ENCODE peak calls at places on chromosomes 13 and 19, in nine cellular contexts. C, V, R, I, H, D, S, B and O are unnamed samples.

GRCh38 chr19:35044317-35045117 is 3.0 kb downstream of the HPN start:
- DNase-seq in R (peak; percentile 18), I (peak; percentile 48), H (peak; percentile 60), D (peak; percentile 62), S (no peak), V (peak; percentile 69), C (peak; percentile 73), B (peak; percentile 63), O (peak; percentile 82)

GRCh38 chr13:77429320-77430142 is 102.6 kb upstream of the MYCBP2 start:
- DNase-seq in V (no peak), I (peak; percentile 3), S (no peak), C (no peak), D (no peak), R (peak; percentile 78), H (no peak), B (no peak), O (no peak)

GRCh38 chr19:55253842-55254624 is 4.8 kb downstream of the PPP6R1 start:
- DNase-seq in D (peak; percentile 69), B (no peak), R (no peak), C (peak; percentile 45), V (no peak), S (no peak), H (no peak), I (no peak), O (peak; percentile 50)

GRCh38 chr13:46687810-46688209 is 109.2 kb downstream of the ESD start:
- DNase-seq in B (no peak), S (no peak), D (no peak), R (peak; percentile 43), I (peak; percentile 50), V (no peak), C (no peak), H (no peak), O (no peak)

GRCh38 chr13:42247883-42248282 is 24.1 kb upstream of the AKAP11 start:
- DNase-seq in B (no peak), C (no peak), R (no peak), S (no peak), I (peak; percentile 44), D (no peak), V (no peak), H (no peak), O (no peak)

GRCh38 chr13:94515352-94515751 is 35.9 kb upstream of the DCT start:
- DNase-seq in R (no peak), B (no peak), I (no peak), H (no peak), V (no peak), S (no peak), D (no peak), C (no peak), O (no peak)

GRCh38 chr13:50357586-50358118 is 342.4 kb downstream of the KCNRG start:
- DNase-seq in I (peak; percentile 61), S (peak; percentile 76), C (no peak), R (peak; percentile 96), B (no peak), H (no peak), D (no peak), V (peak; percentile 48), O (no peak)

GRCh38 chr19:39334444-39334976 is 1.3 kb downstream of the GMFG start:
- DNase-seq in I (no peak), H (no peak), S (no peak), R (no peak), B (no peak), C (no peak), D (no peak), V (no peak), O (no peak)

GRCh38 chr13:52155177-52155576 is 4.2 kb downstream of the NEK3 start:
- DNase-seq in C (no peak), B (no peak), H (no peak), R (no peak), I (no peak), D (no peak), S (no peak), V (no peak), O (no peak)

GRCh38 chr19:52028780-52029123 is 573 bp upstream of the ZNF614 start:
- DNase-seq in R (no peak), C (no peak), V (no peak), I (no peak), B (no peak), D (no peak), S (no peak), H (no peak), O (no peak)
- H3K9me3 ChIP-seq in R (peaks cover 2% of the 10 kb centered on the region), C (peaks cover 71% of the 10 kb centered on the region), V (peaks cover 26% of the 10 kb centered on the region), I (peaks cover 27% of the 10 kb centered on the region), B (peaks cover 55% of the 10 kb centered on the region), D (peaks cover 46% of the 10 kb centered on the region), S (peaks cover 22% of the 10 kb centered on the region), H (peaks cover 21% of the 10 kb centered on the region), O (peaks cover 69% of the 10 kb centered on the region)

GRCh38 chr13:100648354-100648753 is 26.2 kb downstream of the TMTC4 start:
- DNase-seq in C (no peak), S (no peak), I (no peak), R (no peak), B (no peak), D (no peak), H (no peak), V (no peak), O (no peak)

GRCh38 chr13:100646871-100647270 is 27.7 kb downstream of the TMTC4 start:
- DNase-seq in C (no peak), V (no peak), I (no peak), R (no peak), B (no peak), S (no peak), H (no peak), D (no peak), O (no peak)

GRCh38 chr13:100645382-100645781 is 29.2 kb downstream of the TMTC4 start:
- DNase-seq in S (no peak), I (no peak), C (no peak), B (no peak), D (no peak), V (no peak), R (no peak), H (no peak), O (no peak)

GRCh38 chr13:100644328-100644727 is 30.3 kb downstream of the TMTC4 start:
- DNase-seq in B (no peak), C (no peak), I (no peak), S (no peak), H (no peak), D (no peak), R (no peak), V (no peak), O (no peak)

DNA sequence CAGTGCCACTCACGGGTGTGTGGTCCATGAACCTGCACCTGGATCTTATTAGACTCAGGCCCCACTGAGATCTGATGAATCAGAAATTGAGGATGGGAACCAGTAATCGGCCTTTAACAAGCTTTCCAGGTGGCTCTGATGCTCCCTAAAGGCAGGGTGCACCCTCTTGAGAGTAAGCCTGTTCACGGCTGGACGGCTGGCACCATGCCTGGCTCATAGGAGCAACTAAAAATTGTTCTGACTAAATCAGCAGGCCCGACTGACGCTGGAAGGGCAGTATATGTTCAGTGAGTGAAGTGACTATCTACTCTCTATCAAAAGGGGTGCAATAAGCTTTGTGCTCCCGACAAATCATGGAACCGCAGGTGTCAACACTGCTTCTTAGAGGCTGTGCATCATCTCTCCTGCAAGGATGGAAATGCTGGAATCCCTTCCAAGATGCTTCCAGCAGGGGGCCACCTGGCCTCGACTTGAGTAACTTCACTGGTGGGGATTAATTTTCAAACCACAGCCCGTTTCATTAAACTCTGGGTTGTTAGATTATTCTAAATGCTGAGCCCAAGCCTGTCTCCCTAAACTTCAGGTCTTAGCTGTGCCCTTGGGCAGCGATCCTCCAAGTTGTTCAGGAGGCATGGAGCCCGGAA is 28.4 kb downstream of the TMTC4 start:
- DNase-seq in V (no peak), D (no peak), S (no peak), H (peak; percentile 59), I (peak; percentile 6), B (no peak), C (no peak), R (peak; percentile 40), O (no peak)
- TF ChIP-seq CTCF in V (no peak), D (peak; percentile 21), S (no peak), H (peak; percentile 52), I (peak; percentile 29), B (peak; percentile 39), C (no peak), R (peak; percentile 52), O (no peak)

DNA sequence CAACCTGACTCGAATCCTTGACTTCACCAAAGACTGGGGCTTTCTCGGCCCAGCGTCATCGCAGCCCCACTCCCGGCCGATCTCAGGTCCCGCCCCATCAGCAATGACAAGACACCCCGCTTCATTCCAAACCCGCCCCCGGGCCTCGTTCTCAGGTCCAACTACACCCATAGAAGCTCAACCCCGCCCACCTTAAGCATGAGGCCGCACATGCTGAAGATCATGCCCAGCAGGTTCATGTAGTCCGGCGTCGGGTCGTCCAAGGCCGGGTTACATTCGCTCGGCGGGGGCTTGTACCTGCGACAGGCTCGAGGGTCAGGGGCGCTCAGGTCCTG is 2.3 kb downstream of the WDR83 start:
- DNase-seq in I (peak; percentile 67), H (peak; percentile 53), V (peak; percentile 46), D (peak; percentile 62), B (peak; percentile 49), R (peak; percentile 67), C (no peak), S (peak; percentile 54), O (peak; percentile 60)
- H3K4me1 ChIP-seq in I (peaks cover 34% of the 10 kb centered on the region), H (peaks cover 7% of the 10 kb centered on the region), V (peaks cover 22% of the 10 kb centered on the region), D (peaks cover 32% of the 10 kb centered on the region), B (peaks cover 52% of the 10 kb centered on the region), R (peaks cover 12% of the 10 kb centered on the region), C (peaks cover 33% of the 10 kb centered on the region), S (peaks cover 14% of the 10 kb centered on the region), O (peaks cover 33% of the 10 kb centered on the region)

GRCh38 chr19:40921005-40921897 is 39.2 kb upstream of the CYP2A7 start:
- DNase-seq in I (no peak), V (peak; percentile 88), C (peak; percentile 75), B (no peak), S (peak; percentile 69), D (peak; percentile 83), H (no peak), R (no peak), O (no peak)
- H3K9me3 ChIP-seq in I (no peaks in the 10 kb centered on the region), V (peaks cover 3% of the 10 kb centered on the region), C (peaks cover 17% of the 10 kb centered on the region), B (peaks cover 43% of the 10 kb centered on the region), S (no peaks in the 10 kb centered on the region), D (peaks cover 4% of the 10 kb centered on the region), H (peaks cover 5% of the 10 kb centered on the region), R (no peaks in the 10 kb centered on the region), O (peaks cover 4% of the 10 kb centered on the region)

DNA sequence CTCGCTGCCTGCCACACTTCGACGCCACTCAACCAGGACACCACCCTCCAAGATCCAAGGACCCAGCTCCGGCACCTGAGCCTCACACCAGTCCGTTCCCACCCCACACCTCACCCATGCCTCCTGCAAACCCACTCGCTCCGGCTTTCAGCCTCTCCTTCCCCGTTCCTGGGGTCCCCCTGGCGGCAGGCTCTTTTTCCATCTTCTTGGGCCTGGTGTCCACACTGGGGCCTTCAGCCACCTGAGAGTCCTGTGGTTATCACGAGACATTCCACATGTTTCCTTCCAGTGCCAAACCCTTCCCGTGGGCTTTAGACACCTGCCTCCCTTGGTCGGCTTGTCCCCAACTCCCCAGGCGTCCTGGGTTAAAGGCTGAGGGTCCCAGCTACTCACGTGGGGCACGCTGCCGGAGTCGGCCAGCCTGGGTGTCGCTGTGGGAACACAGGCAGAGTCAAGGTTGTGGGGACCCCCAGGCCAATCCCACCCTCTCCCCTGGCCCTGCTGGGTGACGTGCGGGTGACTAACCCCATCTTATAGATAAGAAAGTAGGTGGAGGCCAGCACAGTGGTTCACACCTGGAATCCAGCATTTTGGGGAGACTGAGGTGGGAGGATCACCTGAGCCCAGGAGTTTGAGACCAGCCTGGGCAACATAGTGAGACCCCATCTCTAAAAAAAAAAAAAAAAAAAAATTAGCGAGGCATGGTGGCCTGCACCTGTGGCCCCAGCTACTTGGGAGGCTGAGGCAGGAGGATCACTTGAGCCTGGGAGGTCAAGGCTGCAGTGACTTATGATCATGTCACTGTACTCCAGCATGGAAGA is 2.0 kb downstream of the JSRP1 start:
- DNase-seq in I (no peak), C (no peak), B (no peak), V (no peak), R (peak; percentile 40), S (no peak), D (no peak), H (peak; percentile 84), O (no peak)
- TF ChIP-seq CTCF in I (no peak), C (no peak), B (peak; percentile 32), V (no peak), R (peak; percentile 61), S (no peak), D (no peak), H (peak; percentile 69), O (peak; percentile 24)

GRCh38 chr19:6890421-6890913 is 3.1 kb downstream of the ADGRE1 start:
- DNase-seq in B (no peak), R (no peak), H (no peak), V (no peak), S (no peak), C (no peak), D (no peak), I (no peak), O (no peak)
- H3K4me1 ChIP-seq in B (no peaks in the 10 kb centered on the region), R (no peaks in the 10 kb centered on the region), H (no peaks in the 10 kb centered on the region), V (no peaks in the 10 kb centered on the region), S (no peaks in the 10 kb centered on the region), C (no peaks in the 10 kb centered on the region), D (no peaks in the 10 kb centered on the region), I (no peaks in the 10 kb centered on the region), O (no peaks in the 10 kb centered on the region)